ENCODE peak calls at places on chromosomes 5 and 9, in four cellular contexts. L, B, N and Z are unnamed samples.

GRCh38 chr5:181223041-181223728 is at the start of gene TRIM41:
- DNase-seq in N (peak; percentile 100), B (peak; percentile 95), L (peak; percentile 99), Z (peak; percentile 91)

GRCh38 chr5:168529361-168530234 is 493 bp downstream of the FBLL1 start:
- DNase-seq in N (no peak), B (no peak), L (no peak), Z (no peak)

GRCh38 chr5:96288166-96288844 is 144.7 kb downstream of the PCSK1 start:
- DNase-seq in N (no peak), L (no peak), B (no peak), Z (no peak)

GRCh38 chr5:32571128-32571527 is 14.2 kb upstream of the SUB1 start:
- DNase-seq in N (no peak), L (no peak), B (no peak), Z (no peak)

GRCh38 chr5:125277494-125278154 is 531.2 kb upstream of the ZNF608 start:
- DNase-seq in B (no peak), L (peak; percentile 90), N (no peak), Z (no peak)

GRCh38 chr9:128150594-128151342 is 1.5 kb downstream of the LCN2 start:
- DNase-seq in L (no peak), B (no peak), N (no peak), Z (no peak)

GRCh38 chr5:35799751-35800150 is 56.9 kb upstream of the IL7R start:
- DNase-seq in N (no peak), L (no peak), B (no peak), Z (no peak)

GRCh38 chr9:33742519-33742918 is 52.8 kb upstream of the PRSS3 start:
- DNase-seq in B (no peak), L (no peak), N (no peak), Z (no peak)

GRCh38 chr5:138504799-138505198 is 38.2 kb downstream of the ETF1 start:
- DNase-seq in N (no peak), L (no peak), B (peak; percentile 87), Z (peak; percentile 52)

GRCh38 chr5:126769703-126770102 is 7.2 kb upstream of the LMNB1 start:
- DNase-seq in N (no peak), L (no peak), B (no peak), Z (no peak)

GRCh38 chr9:95486318-95486717 is 30.5 kb downstream of the PTCH1 start:
- DNase-seq in N (no peak), L (no peak), B (peak; percentile 88), Z (peak; percentile 97)

GRCh38 chr9:38016375-38017120 is 52.5 kb downstream of the SHB start:
- DNase-seq in L (peak; percentile 80), N (no peak), B (no peak), Z (no peak)

GRCh38 chr5:73770601-73771025 is 144.6 kb downstream of the ARHGEF28 start:
- DNase-seq in N (no peak), L (no peak), B (no peak), Z (no peak)

GRCh38 chr9:120927125-120928014 is 774 bp upstream of the TRAF1 start:
- DNase-seq in N (no peak), B (no peak), L (no peak), Z (no peak)

GRCh38 chr9:15813076-15813475 is 260.2 kb downstream of the CCDC171 start:
- DNase-seq in L (no peak), N (no peak), B (no peak), Z (no peak)

GRCh38 chr9:16062542-16063240 is 509.8 kb downstream of the CCDC171 start:
- DNase-seq in L (peak; percentile 98), B (no peak), N (no peak), Z (no peak)

GRCh38 chr9:123923884-123924283 is 6.0 kb downstream of the DENND1A start:
- DNase-seq in L (no peak), N (no peak), B (no peak), Z (no peak)

GRCh38 chr5:167771565-167771964 is 519.9 kb upstream of the WWC1 start:
- DNase-seq in L (peak; percentile 31), N (no peak), B (no peak), Z (no peak)

GRCh38 chr9:81984911-81985310 is 3.7 kb upstream of the SPATA31D1 start:
- DNase-seq in N (no peak), L (peak; percentile 52), B (no peak), Z (no peak)

GRCh38 chr9:124282442-124283231 is 24.9 kb downstream of the NEK6 start:
- DNase-seq in N (peak; percentile 84), B (no peak), L (peak; percentile 87), Z (no peak)

GRCh38 chr9:74942801-74943200 is 9.9 kb downstream of the C9orf40 start:
- DNase-seq in L (peak; percentile 31), B (no peak), N (no peak), Z (no peak)

GRCh38 chr9:128946945-128947422 is 419 bp downstream of the DOLK start:
- DNase-seq in L (peak; percentile 38), N (no peak), B (peak; percentile 17), Z (peak; percentile 14)

GRCh38 chr5:9140711-9141110 is 405.2 kb downstream of the SEMA5A start:
- DNase-seq in N (no peak), L (no peak), B (no peak), Z (no peak)

GRCh38 chr9:110148868-110149267 is 59.1 kb downstream of the C9orf152 start:
- DNase-seq in N (no peak), B (no peak), L (peak; percentile 83), Z (no peak)

GRCh38 chr9:38671748-38672147 is 48.2 kb downstream of the FAM240B start:
- DNase-seq in N (no peak), B (no peak), L (no peak), Z (no peak)

GRCh38 chr5:77358566-77359205 is 133.4 kb downstream of the WDR41 start:
- DNase-seq in L (peak; percentile 62), B (no peak), N (no peak), Z (no peak)

GRCh38 chr9:79302569-79302968 is 269.2 kb upstream of the TLE4 start:
- DNase-seq in L (no peak), B (no peak), N (no peak), Z (no peak)

GRCh38 chr5:128009399-128009798 is 74.2 kb upstream of the SLC12A2 start:
- DNase-seq in L (no peak), B (no peak), N (no peak), Z (no peak)

GRCh38 chr9:123550797-123551196 is 194.8 kb downstream of the CRB2 start:
- DNase-seq in B (no peak), N (no peak), L (no peak), Z (no peak)

GRCh38 chr9:32384364-32385134 is at the start of gene ACO1:
- DNase-seq in L (peak; percentile 77), B (peak; percentile 75), N (peak; percentile 96), Z (no peak)

GRCh38 chr9:86354048-86354881 is at the start of gene TUT7:
- DNase-seq in B (peak; percentile 95), L (peak; percentile 92), N (peak; percentile 98), Z (peak; percentile 89)

GRCh38 chr9:86350006-86350755 is 4.0 kb downstream of the TUT7 start:
- DNase-seq in B (no peak), N (no peak), L (no peak), Z (no peak)

GRCh38 chr9:86352440-86353106 is 1.6 kb downstream of the TUT7 start:
- DNase-seq in B (no peak), N (no peak), L (peak; percentile 49), Z (no peak)

GRCh38 chr9:86353591-86354047 is 591 bp downstream of the TUT7 start:
- DNase-seq in L (peak; percentile 27), B (peak; percentile 55), N (no peak), Z (no peak)

GRCh38 chr9:86351897-86352296 is 2.3 kb downstream of the TUT7 start:
- DNase-seq in B (no peak), L (no peak), N (no peak), Z (no peak)
- H3K4me3 ChIP-seq in B (peak overlapping the region; percentile 85), L (peak overlapping the region; percentile 98), N (peak overlapping the region; percentile 95), Z (peak overlapping the region; percentile 94)

GRCh38 chr9:126146254-126147145 is 180.1 kb upstream of the MVB12B start:
- DNase-seq in L (no peak), B (no peak), N (peak; percentile 45), Z (no peak)
- TF ChIP-seq CTCF in L (peak; percentile 28), B (no peak), N (peak; percentile 31), Z (peak; percentile 52)

GRCh38 chr5:140869555-140869886 is 764 bp downstream of the PCDHA11 start:
- DNase-seq in L (peak; percentile 19), N (no peak), B (no peak), Z (no peak)
- H3K4me3 ChIP-seq in L (no peak overlapping the region), N (no peak overlapping the region), B (no peak overlapping the region), Z (no peak overlapping the region)

GRCh38 chr5:81301221-81302015 is at the start of gene ZCCHC9:
- DNase-seq in L (peak; percentile 96), N (peak; percentile 97), B (peak; percentile 89), Z (peak; percentile 86)
- TF ChIP-seq CTCF in L (no peak), N (peak; percentile 28), B (peak; percentile 24), Z (peak; percentile 16)

GRCh38 chr9:134328341-134328840 is 2.1 kb downstream of the RXRA start:
- DNase-seq in N (no peak), L (peak; percentile 25), B (no peak), Z (no peak)

GRCh38 chr9:134326754-134327526 is 685 bp downstream of the RXRA start:
- DNase-seq in N (no peak), L (peak; percentile 31), B (no peak), Z (no peak)

GRCh38 chr9:134325813-134326753 is at the start of gene RXRA:
- DNase-seq in B (peak; percentile 86), N (peak; percentile 94), L (peak; percentile 72), Z (peak; percentile 32)

GRCh38 chr9:134328841-134329575 is 2.8 kb downstream of the RXRA start:
- DNase-seq in L (peak; percentile 50), N (no peak), B (peak; percentile 55), Z (no peak)

DNA sequence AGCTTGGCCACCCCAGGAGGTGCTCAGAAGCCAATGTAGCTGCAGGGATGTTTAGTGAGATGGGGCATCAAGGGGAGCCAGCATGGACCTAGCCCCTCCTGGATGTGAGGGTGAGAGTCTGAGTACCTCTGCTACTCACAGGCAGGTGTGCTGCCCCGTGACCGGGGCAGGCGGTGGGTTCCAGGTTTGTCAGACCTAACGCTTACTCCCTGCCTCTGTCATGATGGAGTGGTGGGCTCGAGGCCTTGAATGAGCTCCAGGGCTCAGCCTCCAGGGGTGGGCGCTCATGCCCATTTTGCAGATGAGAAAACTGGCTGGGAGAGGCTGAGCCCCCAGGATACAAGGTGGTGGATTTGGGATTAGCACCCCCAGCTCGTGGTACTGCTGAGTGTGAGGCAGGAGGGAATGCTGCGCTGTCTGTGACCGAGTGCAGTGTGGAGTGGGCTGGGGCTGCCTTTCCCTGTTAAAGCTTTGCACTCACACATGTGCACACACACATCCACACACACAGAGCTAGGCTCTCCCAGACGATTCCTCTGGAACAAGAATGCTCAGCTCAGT is 1.5 kb downstream of the RXRA start:
- DNase-seq in L (no peak), B (no peak), N (no peak), Z (no peak)
- H3K4me3 ChIP-seq in L (peak overlapping the region; percentile 61), B (peak overlapping the region; percentile 81), N (peak overlapping the region; percentile 85), Z (peak overlapping the region; percentile 79)

DNA sequence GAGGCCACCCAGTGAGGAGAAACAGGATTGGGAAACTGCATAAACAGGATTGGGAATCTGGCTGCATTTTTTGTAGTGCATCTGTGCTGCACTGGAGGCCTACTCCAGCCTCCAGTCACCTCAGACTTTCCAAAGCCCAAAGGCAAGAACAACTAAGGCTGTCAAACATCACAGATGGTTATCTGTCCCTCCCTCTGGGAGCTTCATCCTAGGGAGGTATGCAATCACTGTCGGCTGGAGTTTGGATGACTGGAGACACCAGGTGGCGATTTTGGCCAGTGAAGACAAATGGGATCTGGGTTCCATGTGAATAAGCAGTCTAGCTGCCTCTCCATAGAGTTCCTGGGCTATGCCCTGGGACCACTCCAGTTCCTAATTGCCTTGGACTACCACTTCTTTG is 9.3 kb upstream of the SPINK13 start:
- DNase-seq in N (no peak), B (no peak), L (no peak), Z (no peak)
- TF ChIP-seq CTCF in N (no peak), B (no peak), L (no peak), Z (no peak)

GRCh38 chr9:68775003-68775730 is 70.1 kb downstream of the PIP5K1B start:
- DNase-seq in B (no peak), N (no peak), L (peak; percentile 73), Z (no peak)
- H3K4me3 ChIP-seq in B (no peak overlapping the region), N (no peak overlapping the region), L (no peak overlapping the region), Z (no peak overlapping the region)